ENCODE peak calls at places on chromosomes 1 and 21, in seven cellular contexts. D is NCI-H524; M is LoVo; B is CD4-positive, alpha-beta T cell; H is memory B cell; X is GM12864; U is chondrocyte. G is an unnamed sample.

GRCh38 chr1:93734999-93735398 is 53.4 kb upstream of the BCAR3 start:
- DNase-seq in D (no peak), X (no peak), M (no peak), U (no peak), H (no peak), B (no peak), G (no peak)

GRCh38 chr1:73593379-73593778 is 604.6 kb downstream of the LRRIQ3 start:
- DNase-seq in U (no peak), B (no peak), H (no peak), D (no peak), X (no peak), M (peak; percentile 77), G (no peak)

GRCh38 chr1:210598135-210598652 is 269.5 kb downstream of the HHAT start:
- DNase-seq in B (no peak), X (no peak), U (no peak), H (no peak), D (no peak), M (no peak), G (no peak)

GRCh38 chr21:31161157-31161556 is 122.9 kb upstream of the KRTAP19-8 start:
- DNase-seq in H (no peak), B (peak; percentile 25), X (no peak), D (no peak), U (no peak), M (no peak), G (no peak)

GRCh38 chr21:34008618-34009017 is 64.8 kb upstream of the MRPS6 start:
- DNase-seq in U (no peak), D (no peak), B (no peak), M (no peak), H (no peak), X (no peak), G (no peak)

GRCh38 chr1:205748398-205749093 is 1.4 kb downstream of the NUCKS1 start:
- DNase-seq in X (peak; percentile 30), U (no peak), H (no peak), D (no peak), M (no peak), B (no peak), G (peak; percentile 50)

GRCh38 chr1:233668725-233669294 is 54.9 kb downstream of the KCNK1 start:
- DNase-seq in D (no peak), X (peak; percentile 18), M (peak; percentile 89), U (no peak), H (no peak), B (no peak), G (peak; percentile 84)

GRCh38 chr1:23718482-23718881 is 24.8 kb upstream of the ELOA start:
- DNase-seq in B (no peak), D (no peak), U (no peak), H (no peak), X (no peak), M (peak; percentile 63), G (peak; percentile 71)

GRCh38 chr1:30378991-30379581 is 344.3 kb downstream of the MATN1 start:
- DNase-seq in B (no peak), H (no peak), X (no peak), M (no peak), U (no peak), D (peak; percentile 80), G (no peak)

GRCh38 chr1:2133879-2134215 is 60.7 kb downstream of the FAAP20 start:
- DNase-seq in H (no peak), B (no peak), U (peak; percentile 70), X (no peak), D (no peak), M (no peak), G (no peak)

GRCh38 chr1:31769720-31770390 is 5.7 kb upstream of the ADGRB2 start:
- DNase-seq in M (no peak), H (no peak), B (no peak), U (no peak), D (no peak), X (no peak), G (no peak)

GRCh38 chr1:219568728-219569127 is 44.2 kb downstream of the ZC3H11B start:
- DNase-seq in M (no peak), B (no peak), D (no peak), H (no peak), U (no peak), X (no peak), G (no peak)

GRCh38 chr1:21514245-21514644 is 5.0 kb downstream of the ALPL start:
- DNase-seq in B (no peak), U (no peak), D (no peak), M (no peak), X (peak; percentile 43), H (no peak), G (peak; percentile 66)

GRCh38 chr1:36992139-36992940 is 42.0 kb downstream of the GRIK3 start:
- DNase-seq in B (no peak), U (no peak), H (no peak), D (no peak), X (no peak), M (no peak), G (no peak)